ENCODE peak calls at places on chromosomes 7 and 10, in six cellular contexts. N, M, H, I, F and K are unnamed samples.
A peak's percentile ranks its signal among the peaks of the same experiment; 100 is the strongest.

GRCh38 chr10:3036605-3037004 is 30.7 kb upstream of the PFKP start:
- ATAC-seq in N (no peak), M (no peak), H (no peak), I (peak; percentile 35), F (no peak), K (no peak)

GRCh38 chr10:110833941-110834621 is 37.6 kb upstream of the PDCD4 start:
- ATAC-seq in N (peak; percentile 30), M (peak; percentile 48), H (no peak), I (no peak), F (no peak), K (no peak)

GRCh38 chr10:36256905-36257304 is 614.8 kb upstream of the FZD8 start:
- ATAC-seq in N (no peak), M (no peak), H (no peak), I (no peak), F (no peak), K (peak; percentile 64)

GRCh38 chr10:62001898-62002297 is 100.4 kb downstream of the ARID5B start:
- ATAC-seq in N (no peak), M (no peak), H (no peak), I (peak; percentile 1), F (no peak), K (no peak)

GRCh38 chr7:20290505-20291111 is 40.1 kb upstream of the ITGB8 start:
- ATAC-seq in N (no peak), M (no peak), H (no peak), I (peak; percentile 27), F (no peak), K (no peak)

GRCh38 chr7:29100857-29101256 is 45.5 kb downstream of the CPVL start:
- ATAC-seq in N (no peak), M (peak; percentile 12), H (no peak), I (no peak), F (no peak), K (no peak)

GRCh38 chr7:124667312-124667711 is 98.3 kb downstream of the GPR37 start:
- ATAC-seq in N (no peak), M (no peak), H (no peak), I (no peak), F (no peak), K (no peak)

GRCh38 chr7:156109988-156110387 is 297.7 kb upstream of the SHH start:
- ATAC-seq in N (no peak), M (peak; percentile 73), H (no peak), I (no peak), F (no peak), K (no peak)

GRCh38 chr7:119572132-119572531 is 700.8 kb upstream of the KCND2 start:
- ATAC-seq in N (peak; percentile 46), M (no peak), H (peak; percentile 37), I (no peak), F (no peak), K (no peak)

GRCh38 chr10:15460661-15461060 is 89.6 kb upstream of the FAM171A1 start:
- ATAC-seq in N (no peak), M (no peak), H (no peak), I (no peak), F (no peak), K (no peak)

GRCh38 chr7:47741984-47742383 is 160.1 kb upstream of the TNS3 start:
- ATAC-seq in N (no peak), M (no peak), H (no peak), I (no peak), F (no peak), K (no peak)

GRCh38 chr10:51046668-51047067 is 27.6 kb upstream of the PRKG1 start:
- ATAC-seq in N (no peak), M (no peak), H (no peak), I (no peak), F (no peak), K (no peak)

GRCh38 chr7:40717242-40717641 is 582.4 kb downstream of the SUGCT start:
- ATAC-seq in N (no peak), M (no peak), H (no peak), I (peak; percentile 90), F (peak; percentile 82), K (peak; percentile 46)

GRCh38 chr7:51033722-51034530 is 251.2 kb upstream of the GRB10 start:
- ATAC-seq in N (no peak), M (no peak), H (no peak), I (no peak), F (peak; percentile 47), K (peak; percentile 42)

GRCh38 chr7:151518105-151518780 is 1.5 kb downstream of the RHEB start:
- ATAC-seq in N (peak; percentile 27), M (peak; percentile 58), H (no peak), I (peak; percentile 25), F (peak; percentile 8), K (no peak)

GRCh38 chr10:18332484-18332883 is 192.3 kb downstream of the CACNB2 start:
- ATAC-seq in N (no peak), M (no peak), H (no peak), I (no peak), F (no peak), K (no peak)

DNA sequence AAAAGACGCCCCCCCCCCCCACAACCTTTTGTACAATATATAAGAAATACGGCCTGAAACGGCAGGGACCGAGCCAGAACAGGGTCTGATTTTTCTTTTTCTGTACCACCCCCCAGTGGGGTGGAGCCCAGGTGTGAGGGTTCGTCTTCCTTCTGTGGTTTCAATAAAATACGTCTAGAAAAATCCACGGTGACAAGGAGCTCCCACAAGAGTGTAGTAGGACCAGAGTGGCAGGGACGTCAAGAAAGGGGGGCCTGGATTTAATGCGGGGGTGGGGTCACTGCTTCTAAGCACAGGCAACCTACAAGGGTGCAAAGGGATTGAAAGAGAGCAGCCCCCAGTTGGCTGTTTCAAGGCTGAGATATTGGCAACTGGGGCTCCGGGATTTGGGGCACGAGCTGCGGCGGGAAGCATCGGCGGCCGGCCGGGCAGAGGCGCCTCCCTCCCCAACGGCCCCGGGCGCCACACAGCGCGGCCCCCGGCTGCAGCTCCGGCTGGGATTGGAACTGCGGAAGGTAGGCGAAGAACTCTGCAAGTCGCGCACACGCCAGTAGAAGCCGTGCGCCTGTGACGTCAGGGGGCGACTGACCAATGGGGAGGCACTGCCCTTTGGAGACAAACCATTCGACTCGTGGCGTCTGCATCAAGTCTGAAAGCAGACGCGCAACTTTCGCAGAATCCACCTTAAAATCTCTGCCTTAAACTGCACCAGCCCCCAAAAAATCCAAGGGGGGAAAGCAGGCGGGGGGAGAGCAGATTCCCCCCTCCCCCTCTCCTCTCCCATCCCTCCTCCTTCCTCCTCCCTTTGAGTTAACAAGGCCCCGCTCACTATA is at the start of gene DLX6:
- ATAC-seq in N (no peak), M (peak; percentile 85), H (no peak), I (no peak), F (peak; percentile 82), K (peak; percentile 42)
- TF ChIP-seq EP300 in N (no peak), M (no peak), H (no peak), I (no peak), F (no peak), K (no peak)

GRCh38 chr7:69786707-69787395 is 188.6 kb downstream of the AUTS2 start:
- ATAC-seq in N (no peak), M (no peak), H (no peak), I (peak; percentile 47), F (no peak), K (no peak)
- H3K9me3 ChIP-seq in N (no peaks in the 10 kb centered on the region), M (no peaks in the 10 kb centered on the region), H (no peaks in the 10 kb centered on the region), I (no peaks in the 10 kb centered on the region), F (no peaks in the 10 kb centered on the region), K (no peaks in the 10 kb centered on the region)

GRCh38 chr10:32980558-32981468 is 22.8 kb upstream of the ITGB1 start:
- ATAC-seq in N (peak; percentile 97), M (peak; percentile 92), H (peak; percentile 97), I (peak; percentile 94), F (peak; percentile 91), K (peak; percentile 97)
- TF ChIP-seq EP300 in N (no peak), M (peak; percentile 58), H (no peak), I (no peak), F (peak; percentile 93), K (peak; percentile 35)

GRCh38 chr10:42519761-42520460 is 118.5 kb downstream of the ZNF33B start:
- ATAC-seq in N (no peak), M (no peak), H (no peak), I (no peak), F (no peak), K (no peak)

GRCh38 chr10:42519079-42519478 is 119.3 kb downstream of the ZNF33B start:
- ATAC-seq in N (no peak), M (no peak), H (no peak), I (no peak), F (no peak), K (no peak)

GRCh38 chr10:42513921-42514320 is 124.4 kb downstream of the ZNF33B start:
- ATAC-seq in N (no peak), M (no peak), H (no peak), I (no peak), F (no peak), K (no peak)
- H3K9me3 ChIP-seq in N (peaks cover 17% of the 10 kb centered on the region), M (peaks cover 6% of the 10 kb centered on the region), H (peaks cover 83% of the 10 kb centered on the region), I (peaks cover 3% of the 10 kb centered on the region), F (peaks cover 73% of the 10 kb centered on the region), K (peaks cover 13% of the 10 kb centered on the region)

DNA sequence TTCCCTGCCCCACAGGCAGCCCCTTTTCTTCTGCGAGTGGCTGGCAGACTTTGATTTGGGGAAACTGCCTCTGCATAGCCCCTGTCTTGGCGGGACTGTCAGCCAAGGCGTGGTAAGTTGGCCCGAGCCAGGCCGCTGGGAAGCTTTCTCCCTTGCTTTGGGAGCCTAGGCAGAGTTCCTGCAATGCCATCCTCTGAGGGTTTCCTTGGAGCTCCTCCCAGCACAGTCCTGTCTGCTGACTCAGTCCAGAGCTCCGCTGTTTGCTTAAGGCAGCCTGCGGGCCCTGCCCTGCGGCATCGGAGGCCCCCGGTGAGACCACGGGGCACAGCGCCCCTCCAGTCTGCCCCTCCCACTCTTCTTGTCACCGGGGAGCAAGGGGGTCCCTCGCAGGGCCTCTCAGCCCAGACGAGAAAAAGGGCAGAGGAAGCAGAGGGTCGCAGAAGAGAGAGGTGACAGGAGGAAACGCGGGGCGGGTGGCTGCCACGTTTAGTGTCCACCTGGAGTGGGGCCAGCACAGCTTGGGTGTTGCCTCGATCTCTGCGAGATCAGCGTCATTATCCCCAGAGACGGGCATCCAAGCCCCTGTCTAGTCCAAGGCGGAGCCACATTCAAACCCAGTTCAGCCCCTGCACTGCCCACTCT is 58.9 kb upstream of the CHST15 start:
- ATAC-seq in N (no peak), M (peak; percentile 86), H (peak; percentile 66), I (no peak), F (peak; percentile 83), K (peak; percentile 86)
- TF ChIP-seq EP300 in N (no peak), M (no peak), H (no peak), I (no peak), F (no peak), K (no peak)

GRCh38 chr7:158973941-158974785 is 117.8 kb downstream of the DYNC2I1 start:
- ATAC-seq in N (no peak), M (no peak), H (no peak), I (no peak), F (no peak), K (no peak)
- H3K9me3 ChIP-seq in N (no peaks in the 10 kb centered on the region), M (peaks cover 10% of the 10 kb centered on the region), H (no peaks in the 10 kb centered on the region), I (no peaks in the 10 kb centered on the region), F (peaks cover 32% of the 10 kb centered on the region), K (no peaks in the 10 kb centered on the region)